ENCODE peak calls at places on chromosomes 1 and 21, in nine cellular contexts. J, G, D, X, Z, I, W, C and S are unnamed samples.

GRCh38 chr1:112727716-112728115 is 12.6 kb upstream of the PPM1J start:
- DNase-seq in C (no peak), G (no peak), D (no peak), X (no peak), W (no peak), J (no peak), I (no peak), Z (peak; percentile 63), S (no peak)

GRCh38 chr1:85762804-85763203 is 54.6 kb upstream of the ZNHIT6 start:
- DNase-seq in G (no peak), X (no peak), C (no peak), D (no peak), Z (no peak), J (no peak), W (no peak), I (no peak), S (no peak)

GRCh38 chr1:171817511-171818265 is 23.6 kb upstream of the DNM3 start:
- DNase-seq in G (no peak), W (no peak), Z (peak; percentile 75), J (no peak), X (no peak), C (no peak), I (no peak), D (no peak), S (no peak)

GRCh38 chr1:97174039-97174704 is 452.6 kb downstream of the PTBP2 start:
- DNase-seq in C (no peak), X (no peak), Z (no peak), D (no peak), I (peak; percentile 67), J (no peak), W (no peak), G (no peak), S (no peak)

GRCh38 chr1:153565529-153566374 is at the start of gene S100A2:
- DNase-seq in J (peak; percentile 82), C (no peak), D (no peak), I (no peak), G (peak; percentile 69), X (no peak), Z (peak; percentile 62), W (peak; percentile 59), S (no peak)

GRCh38 chr1:59317780-59318179 is 20.9 kb downstream of the FGGY start:
- DNase-seq in I (no peak), J (no peak), G (no peak), W (no peak), D (no peak), Z (no peak), X (no peak), C (no peak), S (no peak)

GRCh38 chr1:30652151-30652915 is 71.1 kb downstream of the MATN1 start:
- DNase-seq in I (peak; percentile 17), D (no peak), Z (peak; percentile 64), J (no peak), W (no peak), C (no peak), G (no peak), X (no peak), S (no peak)

GRCh38 chr1:71511505-71511904 is 430.7 kb upstream of the ZRANB2 start:
- DNase-seq in C (no peak), X (no peak), D (no peak), G (no peak), I (no peak), W (no peak), Z (no peak), J (no peak), S (no peak)

GRCh38 chr1:23878668-23879067 is 10.6 kb upstream of the FUCA1 start:
- DNase-seq in G (no peak), Z (no peak), C (no peak), D (no peak), X (no peak), W (no peak), J (no peak), I (no peak), S (no peak)

GRCh38 chr21:33286600-33287456 is 20.7 kb downstream of the IL10RB start:
- DNase-seq in W (no peak), X (no peak), I (no peak), D (no peak), Z (no peak), J (no peak), G (peak; percentile 36), C (peak; percentile 39), S (no peak)

GRCh38 chr1:157199421-157199755 is 61.2 kb upstream of the ETV3 start:
- DNase-seq in W (no peak), D (no peak), J (no peak), G (no peak), C (no peak), X (no peak), I (no peak), Z (peak; percentile 40), S (no peak)

GRCh38 chr1:46303872-46304326 is 401 bp downstream of the UQCRH start:
- DNase-seq in G (no peak), Z (no peak), W (no peak), J (no peak), I (no peak), D (no peak), C (no peak), X (no peak), S (no peak)

GRCh38 chr1:5947071-5947821 is 45.0 kb downstream of the NPHP4 start:
- DNase-seq in J (no peak), Z (no peak), I (no peak), D (no peak), W (no peak), G (no peak), X (no peak), C (no peak), S (no peak)

GRCh38 chr21:45998276-45998701 is 16.7 kb downstream of the COL6A1 start:
- DNase-seq in W (peak; percentile 2), G (no peak), C (peak; percentile 11), J (no peak), X (no peak), Z (no peak), I (no peak), D (no peak), S (no peak)

GRCh38 chr1:204084247-204084772 is 11.4 kb downstream of the SOX13 start:
- DNase-seq in J (no peak), G (no peak), D (peak; percentile 98), Z (peak; percentile 96), C (peak; percentile 36), W (peak; percentile 50), I (peak; percentile 95), X (no peak), S (no peak)

GRCh38 chr1:107432108-107432507 is 291.3 kb downstream of the NTNG1 start:
- DNase-seq in W (no peak), I (peak; percentile 19), Z (no peak), G (no peak), D (no peak), C (no peak), X (no peak), J (no peak), S (no peak)

GRCh38 chr1:236172041-236172579 is 29.8 kb downstream of the GPR137B start:
- DNase-seq in C (no peak), I (no peak), J (peak; percentile 5), X (no peak), Z (no peak), G (no peak), W (no peak), D (no peak), S (no peak)

GRCh38 chr1:78408830-78409229 is 81.9 kb upstream of the PTGFR start:
- DNase-seq in W (no peak), C (no peak), I (no peak), J (peak; percentile 19), D (no peak), X (no peak), G (no peak), Z (no peak), S (no peak)

GRCh38 chr1:17059391-17060128 is 5.7 kb upstream of the SDHB start:
- DNase-seq in C (peak; percentile 35), D (no peak), I (peak; percentile 41), G (peak; percentile 19), W (peak; percentile 70), J (peak; percentile 46), X (peak; percentile 74), Z (peak; percentile 95), S (peak; percentile 49)

GRCh38 chr1:234602334-234603220 is 7.4 kb downstream of the IRF2BP2 start:
- DNase-seq in X (no peak), W (peak; percentile 54), D (peak; percentile 71), C (no peak), I (no peak), Z (no peak), G (no peak), J (no peak), S (no peak)

GRCh38 chr1:180778782-180779398 is 133.8 kb upstream of the KIAA1614 start:
- DNase-seq in Z (peak; percentile 62), I (no peak), J (no peak), G (no peak), C (no peak), W (peak; percentile 18), X (no peak), D (no peak), S (no peak)

GRCh38 chr1:21912038-21912758 is 24.9 kb downstream of the HSPG2 start:
- DNase-seq in G (no peak), X (no peak), J (no peak), W (no peak), D (no peak), I (no peak), Z (no peak), C (no peak), S (no peak)

GRCh38 chr1:212959266-212960220 is 9.2 kb downstream of the VASH2 start:
- DNase-seq in X (no peak), G (no peak), C (no peak), Z (no peak), W (no peak), D (no peak), I (no peak), J (no peak), S (peak; percentile 64)

GRCh38 chr1:112522621-112523020 is 13.9 kb downstream of the WNT2B start:
- DNase-seq in Z (peak; percentile 77), C (no peak), J (peak; percentile 56), G (no peak), W (no peak), I (no peak), X (no peak), D (no peak), S (no peak)